ENCODE peak calls at places on chromosomes 2 and 18, in five cellular contexts. One of them, this sample, is unnamed.

GRCh38 chr2:191620144-191620543 is 57.8 kb upstream of the NABP1 start:
- DNase-seq in sigmoid colon: no peak
- DNase-seq in retina: no peak
- DNase-seq in caudate nucleus: no peak
- DNase-seq in naive thymus-derived CD8-positive, alpha-beta T cell: no peak
- DNase-seq in this sample: no peak

GRCh38 chr2:240351826-240352426 is 83.5 kb upstream of the GPC1 start:
- DNase-seq in caudate nucleus: no peak
- DNase-seq in retina: no peak
- DNase-seq in naive thymus-derived CD8-positive, alpha-beta T cell: no peak
- DNase-seq in sigmoid colon: peak
- DNase-seq in this sample: no peak

GRCh38 chr2:237434916-237435315 is 21.0 kb upstream of the COL6A3 start:
- DNase-seq in naive thymus-derived CD8-positive, alpha-beta T cell: peak
- DNase-seq in caudate nucleus: peak
- DNase-seq in sigmoid colon: no peak
- DNase-seq in retina: no peak
- DNase-seq in this sample: no peak

GRCh38 chr18:80233899-80234298 is 13.4 kb downstream of the PARD6G start:
- DNase-seq in retina: no peak
- DNase-seq in naive thymus-derived CD8-positive, alpha-beta T cell: no peak
- DNase-seq in caudate nucleus: no peak
- DNase-seq in sigmoid colon: peak
- DNase-seq in this sample: no peak

GRCh38 chr18:74644713-74645112 is 47.0 kb downstream of the ZNF407 start:
- DNase-seq in caudate nucleus: no peak
- DNase-seq in naive thymus-derived CD8-positive, alpha-beta T cell: no peak
- DNase-seq in retina: no peak
- DNase-seq in sigmoid colon: no peak
- DNase-seq in this sample: no peak

GRCh38 chr2:71469403-71470398 is 16.3 kb downstream of the DYSF start:
- DNase-seq in sigmoid colon: no peak
- DNase-seq in retina: no peak
- DNase-seq in caudate nucleus: no peak
- DNase-seq in naive thymus-derived CD8-positive, alpha-beta T cell: no peak
- DNase-seq in this sample: no peak

GRCh38 chr2:203928849-203929248 is 7.7 kb upstream of the ICOS start:
- DNase-seq in naive thymus-derived CD8-positive, alpha-beta T cell: no peak
- DNase-seq in retina: no peak
- DNase-seq in caudate nucleus: no peak
- DNase-seq in sigmoid colon: no peak
- DNase-seq in this sample: no peak

GRCh38 chr2:215750763-215751162 is 262.6 kb downstream of the MREG start:
- DNase-seq in naive thymus-derived CD8-positive, alpha-beta T cell: no peak
- DNase-seq in sigmoid colon: no peak
- DNase-seq in caudate nucleus: no peak
- DNase-seq in retina: no peak
- DNase-seq in this sample: no peak

GRCh38 chr2:16608661-16609643 is 56.7 kb downstream of the CYRIA start:
- DNase-seq in caudate nucleus: peak
- DNase-seq in sigmoid colon: peak
- DNase-seq in retina: peak
- DNase-seq in naive thymus-derived CD8-positive, alpha-beta T cell: peak
- DNase-seq in this sample: peak

GRCh38 chr2:108813732-108814131 is 27.2 kb downstream of the CCDC138 start:
- DNase-seq in caudate nucleus: no peak
- DNase-seq in retina: no peak
- DNase-seq in sigmoid colon: no peak
- DNase-seq in naive thymus-derived CD8-positive, alpha-beta T cell: no peak
- DNase-seq in this sample: no peak

GRCh38 chr18:13019301-13019700 is 28.1 kb downstream of the CEP192 start:
- DNase-seq in sigmoid colon: no peak
- DNase-seq in caudate nucleus: no peak
- DNase-seq in retina: no peak
- DNase-seq in naive thymus-derived CD8-positive, alpha-beta T cell: no peak
- DNase-seq in this sample: no peak

GRCh38 chr2:164606557-164606956 is 14.7 kb downstream of the GRB14 start:
- DNase-seq in naive thymus-derived CD8-positive, alpha-beta T cell: no peak
- DNase-seq in retina: no peak
- DNase-seq in sigmoid colon: no peak
- DNase-seq in caudate nucleus: no peak
- DNase-seq in this sample: no peak

GRCh38 chr18:11980555-11981382 is 538 bp upstream of the IMPA2 start:
- DNase-seq in sigmoid colon: peak
- DNase-seq in caudate nucleus: peak
- DNase-seq in retina: peak
- DNase-seq in naive thymus-derived CD8-positive, alpha-beta T cell: peak
- DNase-seq in this sample: peak

GRCh38 chr2:107062599-107063196 is 176.7 kb upstream of the ST6GAL2 start:
- DNase-seq in naive thymus-derived CD8-positive, alpha-beta T cell: no peak
- DNase-seq in caudate nucleus: no peak
- DNase-seq in sigmoid colon: no peak
- DNase-seq in retina: peak
- DNase-seq in this sample: no peak

GRCh38 chr2:239339726-239340654 is 60.8 kb downstream of the HDAC4 start:
- DNase-seq in retina: no peak
- DNase-seq in naive thymus-derived CD8-positive, alpha-beta T cell: no peak
- DNase-seq in caudate nucleus: no peak
- DNase-seq in sigmoid colon: peak
- DNase-seq in this sample: no peak

GRCh38 chr18:53795610-53796009 is 428.9 kb downstream of the MBD2 start:
- DNase-seq in sigmoid colon: no peak
- DNase-seq in retina: no peak
- DNase-seq in naive thymus-derived CD8-positive, alpha-beta T cell: no peak
- DNase-seq in caudate nucleus: no peak
- DNase-seq in this sample: no peak

GRCh38 chr2:101832114-101832513 is 134.6 kb downstream of the MAP4K4 start:
- DNase-seq in caudate nucleus: no peak
- DNase-seq in naive thymus-derived CD8-positive, alpha-beta T cell: no peak
- DNase-seq in retina: no peak
- DNase-seq in sigmoid colon: no peak
- DNase-seq in this sample: no peak

GRCh38 chr18:79921984-79922965 is 29.2 kb downstream of the SLC66A2 start:
- DNase-seq in sigmoid colon: peak
- DNase-seq in caudate nucleus: no peak
- DNase-seq in retina: no peak
- DNase-seq in naive thymus-derived CD8-positive, alpha-beta T cell: no peak
- DNase-seq in this sample: no peak

This sample was measured in memory B cell.